ENCODE peak calls at places on chromosomes 11 and 22, in six cellular contexts. D, H, J, V, M and I are unnamed samples.

GRCh38 chr11:88303037-88303436 is 34.5 kb downstream of the CTSC start:
- DNase-seq in D (no peak), H (no peak), J (no peak), V (no peak), M (no peak), I (no peak)

GRCh38 chr11:122617926-122618325 is 37.6 kb upstream of the UBASH3B start:
- DNase-seq in D (no peak), H (no peak), J (no peak), V (no peak), M (no peak), I (no peak)

GRCh38 chr11:17563248-17563647 is 16.2 kb downstream of the OTOG start:
- DNase-seq in D (no peak), H (peak; percentile 37), J (no peak), V (no peak), M (no peak), I (no peak)

GRCh38 chr11:92837595-92837994 is 131.9 kb upstream of the MTNR1B start:
- DNase-seq in D (no peak), H (no peak), J (no peak), V (no peak), M (no peak), I (no peak)

GRCh38 chr11:104946907-104947306 is 21.5 kb downstream of the CASP4 start:
- DNase-seq in D (no peak), H (peak; percentile 4), J (no peak), V (no peak), M (no peak), I (peak; percentile 16)

GRCh38 chr11:122754028-122754427 is 84.3 kb upstream of the CRTAM start:
- DNase-seq in D (no peak), H (no peak), J (no peak), V (no peak), M (no peak), I (no peak)

GRCh38 chr11:125300791-125301218 is 136.3 kb downstream of the PKNOX2 start:
- DNase-seq in D (no peak), H (no peak), J (no peak), V (no peak), M (no peak), I (no peak)

GRCh38 chr11:109772846-109773400 is 320.3 kb upstream of the ZC3H12C start:
- DNase-seq in D (no peak), H (no peak), J (no peak), V (peak; percentile 18), M (no peak), I (no peak)

GRCh38 chr22:20437253-20438065 is at the start of gene SCARF2:
- DNase-seq in D (no peak), H (peak; percentile 81), J (no peak), V (no peak), M (no peak), I (no peak)